ENCODE peak calls at places on chromosome 22, in seven cellular contexts. J, E, N, Y, Z, P and A are unnamed samples.

GRCh38 chr22:46610345-46610744 is 9.8 kb upstream of the GRAMD4 start:
- DNase-seq in J (no peak), E (no peak), N (no peak), Y (no peak), Z (no peak), P (no peak), A (no peak)

GRCh38 chr22:29813563-29813962 is 24.5 kb downstream of the ASCC2 start:
- DNase-seq in J (no peak), E (no peak), N (no peak), Y (peak), Z (no peak), P (no peak), A (no peak)

GRCh38 chr22:37739611-37740049 is 42.8 kb downstream of the TRIOBP start:
- DNase-seq in J (no peak), E (no peak), N (no peak), Y (no peak), Z (no peak), P (no peak), A (no peak)

GRCh38 chr22:44341431-44342346 is 28.9 kb upstream of the SHISAL1 start:
- DNase-seq in J (no peak), E (no peak), N (no peak), Y (no peak), Z (no peak), P (no peak), A (no peak)

GRCh38 chr22:38923463-38924196 is 33.8 kb upstream of the APOBEC3A start:
- DNase-seq in J (no peak), E (peak), N (no peak), Y (peak), Z (peak), P (no peak), A (no peak)

GRCh38 chr22:42299586-42300285 is 29.3 kb upstream of the TCF20 start:
- DNase-seq in J (no peak), E (no peak), N (peak), Y (no peak), Z (no peak), P (peak), A (no peak)

GRCh38 chr22:46044718-46045458 is 67.9 kb upstream of the WNT7B start:
- DNase-seq in J (no peak), E (no peak), N (no peak), Y (peak), Z (no peak), P (peak), A (peak)

GRCh38 chr22:27151407-27151806 is 494.0 kb downstream of the MIAT start:
- DNase-seq in J (no peak), E (no peak), N (no peak), Y (no peak), Z (no peak), P (no peak), A (no peak)

GRCh38 chr22:29580200-29580810 is 608 bp downstream of the NIPSNAP1 start:
- DNase-seq in J (no peak), E (no peak), N (no peak), Y (no peak), Z (no peak), P (no peak), A (no peak)

GRCh38 chr22:39243443-39244072 is 1.2 kb downstream of the PDGFB start:
- DNase-seq in J (no peak), E (no peak), N (peak), Y (no peak), Z (no peak), P (no peak), A (no peak)

GRCh38 chr22:46561435-46561905 is 24.1 kb upstream of the CELSR1 start:
- DNase-seq in J (no peak), E (no peak), N (no peak), Y (no peak), Z (no peak), P (no peak), A (no peak)

GRCh38 chr22:17945851-17946690 is 78.3 kb downstream of the MICAL3 start:
- DNase-seq in J (no peak), E (no peak), N (no peak), Y (no peak), Z (no peak), P (no peak), A (no peak)